ENCODE peak calls at places on chromosomes 5 and 9, in four cellular contexts. Y is ovary, M is sigmoid colon, O is adrenal gland. W is an unnamed sample.

GRCh38 chr5:94480511-94480910 is 137.9 kb downstream of the KIAA0825 start:
- DNase-seq in M (no peak), O (no peak), Y (no peak), W (no peak)

GRCh38 chr9:133991211-133991921 is 758 bp downstream of the VAV2 start:
- DNase-seq in O (peak), Y (no peak), M (peak), W (no peak)

GRCh38 chr9:136075881-136076678 is 19.0 kb downstream of the NACC2 start:
- DNase-seq in M (peak), O (no peak), Y (no peak), W (no peak)

GRCh38 chr9:5292141-5292540 is 12.4 kb downstream of the RLN2 start:
- DNase-seq in O (no peak), Y (no peak), M (no peak), W (no peak)

GRCh38 chr5:159660401-159660800 is 255.9 kb upstream of the ADRA1B start:
- DNase-seq in Y (no peak), O (no peak), M (no peak), W (no peak)

GRCh38 chr9:98488578-98489312 is 220.0 kb downstream of the GABBR2 start:
- DNase-seq in M (no peak), O (no peak), Y (no peak), W (peak)

GRCh38 chr9:117927354-117927753 is 223.2 kb downstream of the TLR4 start:
- DNase-seq in M (no peak), Y (no peak), O (no peak), W (no peak)

GRCh38 chr5:62310426-62311105 is 4.6 kb downstream of the KIF2A start:
- DNase-seq in M (no peak), Y (no peak), O (no peak), W (no peak)

GRCh38 chr9:131697097-131697496 is 42.8 kb downstream of the RAPGEF1 start:
- DNase-seq in M (peak), Y (peak), O (peak), W (no peak)

GRCh38 chr5:155727512-155728145 is 599.3 kb upstream of the SGCD start:
- DNase-seq in M (no peak), O (no peak), Y (no peak), W (no peak)

GRCh38 chr9:107737987-107738743 is 248.6 kb upstream of the KLF4 start:
- DNase-seq in Y (peak), M (peak), O (peak), W (peak)

GRCh38 chr9:7284517-7284916 is 515.1 kb downstream of the DMAC1 start:
- DNase-seq in Y (no peak), O (no peak), M (no peak), W (no peak)

GRCh38 chr9:91560301-91560700 is 136.7 kb upstream of the NFIL3 start:
- DNase-seq in Y (no peak), M (no peak), O (no peak), W (no peak)

GRCh38 chr5:122312670-122312988 is 592 bp downstream of the SNCAIP start:
- DNase-seq in M (no peak), O (no peak), Y (peak), W (no peak)

GRCh38 chr5:147101654-147102053 is 133.2 kb upstream of the STK32A start:
- DNase-seq in M (no peak), O (peak), Y (no peak), W (no peak)

GRCh38 chr5:126472538-126472889 is 49.3 kb downstream of the GRAMD2B start:
- DNase-seq in M (no peak), O (no peak), Y (no peak), W (no peak)
- H3K27ac ChIP-seq in M (no peak), O (no peak), Y (no peak), W (peak)

DNA sequence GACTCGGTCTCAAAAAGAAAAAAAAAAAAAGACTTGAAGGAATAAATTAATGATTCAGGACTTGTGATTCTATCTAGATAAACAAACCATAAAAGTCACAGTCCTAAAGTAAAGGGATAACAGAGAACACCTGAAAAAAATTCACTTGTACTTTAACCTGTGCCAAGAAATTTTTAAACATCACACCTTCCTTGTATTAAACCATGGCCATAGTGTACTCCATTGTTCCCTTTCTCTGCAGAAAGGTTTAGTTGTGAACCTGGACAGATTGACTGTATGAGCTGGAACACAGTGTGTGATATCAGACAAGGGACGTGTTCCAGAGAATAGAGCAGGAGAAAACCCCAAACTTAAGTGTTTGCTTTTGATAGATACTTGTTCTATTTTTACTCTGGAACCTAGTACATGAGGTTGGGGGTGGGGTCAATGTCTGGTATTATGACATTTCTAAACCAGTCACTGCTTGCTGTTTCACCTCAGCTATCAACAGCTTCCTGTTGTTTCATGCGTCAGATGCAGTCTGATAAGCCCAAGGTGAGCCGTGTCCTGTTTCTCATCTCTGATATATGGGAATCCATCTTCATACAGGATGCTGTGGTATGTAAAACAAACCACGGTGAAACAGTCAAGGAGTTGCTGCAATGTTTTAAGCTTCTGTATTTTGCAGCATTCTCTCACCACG is 62.5 kb upstream of the ITGA1 start:
- DNase-seq in Y (no peak), O (peak), M (no peak), W (peak)
- H3K27ac ChIP-seq in Y (no peak), O (peak), M (peak), W (peak)

GRCh38 chr9:119453980-119454379 is 84.7 kb upstream of the BRINP1 start:
- DNase-seq in O (no peak), Y (no peak), M (no peak), W (peak)

GRCh38 chr9:119458068-119458467 is 88.8 kb upstream of the BRINP1 start:
- DNase-seq in M (no peak), Y (no peak), O (no peak), W (no peak)

GRCh38 chr9:119451426-119451825 is 82.2 kb upstream of the BRINP1 start:
- DNase-seq in O (no peak), M (no peak), Y (no peak), W (no peak)

GRCh38 chr9:119453490-119453911 is 84.3 kb upstream of the BRINP1 start:
- DNase-seq in M (no peak), O (no peak), Y (no peak), W (peak)
- H3K27ac ChIP-seq in M (no peak), O (no peak), Y (no peak), W (peak)

GRCh38 chr9:127051881-127052595 is 70.4 kb downstream of the ANGPTL2 start:
- DNase-seq in O (no peak), M (no peak), Y (no peak), W (no peak)

GRCh38 chr9:127056446-127056845 is 66.0 kb downstream of the ANGPTL2 start:
- DNase-seq in Y (no peak), O (no peak), M (no peak), W (no peak)

GRCh38 chr9:127053057-127053821 is 69.2 kb downstream of the ANGPTL2 start:
- DNase-seq in M (no peak), Y (peak), O (peak), W (no peak)

GRCh38 chr9:127055745-127056402 is 66.6 kb downstream of the ANGPTL2 start:
- DNase-seq in Y (no peak), O (no peak), M (no peak), W (no peak)

DNA sequence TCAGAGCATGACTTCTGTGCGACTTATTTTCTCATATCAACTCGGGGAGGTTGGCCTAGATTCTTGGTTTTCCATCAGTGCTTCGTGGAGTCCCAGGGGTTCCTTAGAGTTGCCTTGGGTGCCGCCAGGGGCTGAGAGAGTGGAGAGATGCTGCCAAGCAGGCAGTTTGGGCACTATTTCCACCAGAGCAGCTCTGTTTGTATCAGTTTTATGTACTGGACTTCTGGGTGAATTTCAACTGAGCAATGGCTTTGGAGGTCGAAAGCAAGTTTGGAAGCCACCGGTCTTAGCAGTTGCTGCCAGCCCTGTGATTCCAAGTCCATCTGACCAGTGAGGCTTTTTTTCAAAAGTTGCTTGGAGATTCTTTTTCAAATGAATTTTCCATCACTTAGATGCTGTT is 68.5 kb downstream of the ANGPTL2 start:
- DNase-seq in Y (no peak), O (no peak), M (no peak), W (no peak)
- H3K27ac ChIP-seq in Y (peak), O (peak), M (peak), W (no peak)

GRCh38 chr5:142521706-142522105 is 164.2 kb downstream of the FGF1 start:
- DNase-seq in M (no peak), Y (no peak), O (no peak), W (no peak)
- H3K27ac ChIP-seq in M (no peak), Y (no peak), O (no peak), W (no peak)